ENCODE peak calls at places on chromosomes 6 and 20, in ten cellular contexts. U is activated CD4-positive, alpha-beta T cell treated with anti-CD3 and anti-CD28 coated beads, Interleukin-2, amount 50 U/mL, for 1 hour; R is activated gamma-delta T cell; O is PC-9; Z is GM06990; L is HEK293T; K is NCI-H2081; V is germinal center; N is NCI-H460; P is left colon. A is an unnamed sample.

GRCh38 chr6:136920858-136921520 is 1.1 kb upstream of the SLC35D3 start:
- DNase-seq in N (no peak), Z (peak; percentile 13), P (peak; percentile 50), O (no peak), R (no peak), L (no peak), K (peak; percentile 30), U (no peak), V (peak; percentile 9), A (no peak)

GRCh38 chr20:1266167-1266973 is at the start of gene SNPH:
- DNase-seq in Z (peak; percentile 68), R (peak; percentile 68), O (peak; percentile 66), U (peak; percentile 74), P (peak; percentile 83), N (peak; percentile 27), K (peak; percentile 21), V (peak; percentile 69), L (peak; percentile 74), A (peak; percentile 21)

GRCh38 chr20:43334080-43334479 is 123.6 kb upstream of the SRSF6 start:
- DNase-seq in O (no peak), N (no peak), Z (no peak), K (no peak), V (no peak), L (no peak), R (no peak), U (no peak), P (no peak), A (no peak)

GRCh38 chr6:121260651-121261102 is 73.6 kb downstream of the TBC1D32 start:
- DNase-seq in L (no peak), R (no peak), P (no peak), K (no peak), O (no peak), U (no peak), Z (no peak), N (no peak), V (no peak), A (peak; percentile 4)

GRCh38 chr20:1373614-1374013 is 19.2 kb downstream of the FKBP1A start:
- DNase-seq in U (no peak), L (no peak), R (no peak), P (no peak), O (no peak), N (no peak), V (no peak), K (no peak), Z (no peak), A (no peak)

GRCh38 chr6:20875369-20875963 is 341.2 kb downstream of the CDKAL1 start:
- DNase-seq in Z (no peak), K (peak; percentile 21), V (no peak), O (peak; percentile 24), L (no peak), P (peak; percentile 13), U (no peak), N (no peak), R (no peak), A (no peak)

GRCh38 chr6:7341989-7342742 is 29.2 kb upstream of the SSR1 start:
- DNase-seq in N (no peak), R (no peak), L (no peak), U (no peak), O (peak; percentile 37), P (no peak), K (no peak), V (no peak), Z (no peak), A (peak; percentile 27)

GRCh38 chr6:151784441-151785214 is 22.9 kb upstream of the ESR1 start:
- DNase-seq in K (no peak), O (no peak), U (no peak), N (no peak), P (no peak), V (no peak), Z (no peak), R (no peak), L (no peak), A (no peak)

GRCh38 chr6:166591961-166592520 is 5.6 kb upstream of the RAMACL start:
- DNase-seq in N (no peak), L (no peak), P (no peak), K (no peak), R (no peak), O (no peak), U (no peak), V (no peak), Z (no peak), A (no peak)

GRCh38 chr20:19251958-19252669 is 39.7 kb downstream of the SLC24A3 start:
- DNase-seq in Z (no peak), L (no peak), V (no peak), R (no peak), K (no peak), N (no peak), O (no peak), U (no peak), P (no peak), A (no peak)

GRCh38 chr20:19463597-19463996 is 251.2 kb downstream of the SLC24A3 start:
- DNase-seq in V (no peak), N (no peak), K (no peak), U (no peak), R (no peak), O (no peak), P (no peak), L (no peak), Z (no peak), A (no peak)

GRCh38 chr6:1135726-1136414 is 176.0 kb upstream of the FOXQ1 start:
- DNase-seq in L (no peak), V (no peak), Z (no peak), N (no peak), O (no peak), R (no peak), U (no peak), K (no peak), P (no peak), A (no peak)

GRCh38 chr6:39852324-39852723 is 60.1 kb downstream of the DAAM2 start:
- DNase-seq in Z (no peak), L (no peak), O (no peak), U (no peak), V (no peak), R (no peak), P (no peak), K (no peak), N (no peak), A (no peak)

GRCh38 chr6:46042355-46042999 is 26.8 kb upstream of the CLIC5 start:
- DNase-seq in K (peak; percentile 42), V (peak; percentile 26), U (no peak), L (peak; percentile 73), R (no peak), Z (peak; percentile 9), O (peak; percentile 18), P (peak; percentile 17), N (peak; percentile 7), A (no peak)

GRCh38 chr6:83867527-83868161 is 8.2 kb downstream of the CYB5R4 start:
- DNase-seq in Z (no peak), O (peak; percentile 24), U (no peak), P (peak; percentile 28), R (no peak), V (no peak), N (peak; percentile 66), L (no peak), K (peak; percentile 15), A (no peak)

GRCh38 chr6:23526519-23526918 is 599.5 kb upstream of the NRSN1 start:
- DNase-seq in R (no peak), Z (no peak), U (no peak), O (no peak), N (no peak), P (no peak), K (no peak), L (no peak), V (no peak), A (no peak)

GRCh38 chr6:7973603-7974002 is 63.0 kb upstream of the TXNDC5 start:
- DNase-seq in V (no peak), O (no peak), R (no peak), Z (no peak), N (no peak), P (no peak), L (no peak), U (no peak), K (no peak), A (no peak)

A was measured in DMS 273 treated with DMSO at 0.1 percent for 48 hours.